ENCODE peak calls at places on chromosomes 11 and 22, in four cellular contexts. K is activated T-helper 9 cell treated with anti-CD3 and anti-CD28 coated beads, Interleukin-2, amount 50 U/mL, for 16 hours; B is NCI-H460; O is smooth muscle cell of the brain vasculature. D is an unnamed sample.
A peak's percentile ranks its signal among the peaks of the same experiment; 100 is the strongest.

GRCh38 chr22:25930710-25931353 is 188.8 kb downstream of the MYO18B start:
- DNase-seq in K (no peak), B (no peak), O (no peak), D (no peak)

GRCh38 chr11:1869427-1870325 is 16.8 kb downstream of the LSP1 start:
- DNase-seq in K (no peak), B (peak; percentile 1), O (no peak), D (peak; percentile 59)

GRCh38 chr11:58844600-58844999 is at the start of gene GLYATL2:
- DNase-seq in K (no peak), B (no peak), O (no peak), D (no peak)

GRCh38 chr22:43438666-43439347 is 27.0 kb downstream of the MPPED1 start:
- DNase-seq in K (no peak), B (no peak), O (no peak), D (no peak)

GRCh38 chr22:32627091-32627490 is 152.5 kb downstream of the FBXO7 start:
- DNase-seq in K (no peak), B (no peak), O (no peak), D (no peak)

GRCh38 chr11:95584589-95584988 is 205.0 kb downstream of the FAM76B start:
- DNase-seq in K (no peak), B (no peak), O (no peak), D (no peak)

GRCh38 chr11:69157156-69157821 is 1.6 kb downstream of the SMIM38 start:
- DNase-seq in K (no peak), B (no peak), O (no peak), D (no peak)

GRCh38 chr11:131422491-131422890 is 52.1 kb downstream of the NTM start:
- DNase-seq in K (no peak), B (peak; percentile 42), O (no peak), D (no peak)

GRCh38 chr11:76281558-76281906 is 75.2 kb upstream of the WNT11 start:
- DNase-seq in K (no peak), B (no peak), O (no peak), D (no peak)

GRCh38 chr11:90867416-90867815 is 644.6 kb upstream of the CHORDC1 start:
- DNase-seq in K (no peak), B (no peak), O (no peak), D (no peak)

GRCh38 chr11:75490221-75491181 is 35.2 kb downstream of the GDPD5 start:
- DNase-seq in K (no peak), B (no peak), O (no peak), D (no peak)

GRCh38 chr11:61020706-61021235 is 49.3 kb downstream of the CD6 start:
- DNase-seq in K (no peak), B (no peak), O (no peak), D (no peak)

GRCh38 chr22:33073989-33074391 is 15.8 kb upstream of the SYN3 start:
- DNase-seq in K (no peak), B (no peak), O (no peak), D (peak; percentile 8)

GRCh38 chr11:35343033-35343598 is 76.2 kb downstream of the SLC1A2 start:
- DNase-seq in K (peak; percentile 6), B (no peak), O (no peak), D (no peak)

GRCh38 chr11:14388352-14388751 is 29.4 kb upstream of the RRAS2 start:
- DNase-seq in K (no peak), B (no peak), O (no peak), D (no peak)

GRCh38 chr22:38504731-38505594 is 1.1 kb downstream of the DDX17 start:
- DNase-seq in K (peak; percentile 39), B (no peak), O (no peak), D (no peak)

GRCh38 chr22:32722441-32722840 is 79.1 kb upstream of the TIMP3 start:
- DNase-seq in K (no peak), B (no peak), O (no peak), D (no peak)

GRCh38 chr22:19407649-19408606 is 23.6 kb downstream of the HIRA start:
- DNase-seq in K (no peak), B (no peak), O (no peak), D (no peak)

GRCh38 chr11:75474878-75475766 is 42.1 kb upstream of the KLHL35 start:
- DNase-seq in K (peak; percentile 12), B (no peak), O (no peak), D (no peak)

D was measured in A549.